ENCODE peak calls at places on chromosome 9, in five cellular contexts. T is AG09319, M is NCI-H510A, B is C1 segment of cervical spinal cord, Z is hippocampal formation. L is an unnamed sample.

GRCh38 chr9:105157178-105157583 is 87.3 kb upstream of the SLC44A1 start:
- DNase-seq in T (peak; percentile 64), M (no peak), B (peak; percentile 54), Z (peak; percentile 57), L (peak; percentile 32)

GRCh38 chr9:133703571-133704399 is 34.4 kb downstream of the SARDH start:
- DNase-seq in T (no peak), M (peak; percentile 82), B (no peak), Z (no peak), L (peak; percentile 10)

GRCh38 chr9:109886050-109886449 is 106.1 kb downstream of the PALM2AKAP2 start:
- DNase-seq in T (no peak), M (no peak), B (no peak), Z (no peak), L (no peak)

GRCh38 chr9:18490591-18491370 is 16.8 kb downstream of the ADAMTSL1 start:
- DNase-seq in T (peak; percentile 86), M (no peak), B (no peak), Z (no peak), L (no peak)

GRCh38 chr9:133103987-133104505 is 17.0 kb downstream of the RALGDS start:
- DNase-seq in T (no peak), M (no peak), B (no peak), Z (no peak), L (no peak)

GRCh38 chr9:129399301-129399990 is 221.4 kb upstream of the IER5L start:
- DNase-seq in T (no peak), M (no peak), B (no peak), Z (no peak), L (no peak)

GRCh38 chr9:73841018-73841417 is 656.1 kb upstream of the RORB start:
- DNase-seq in T (no peak), M (no peak), B (no peak), Z (no peak), L (no peak)

GRCh38 chr9:98801562-98801961 is 5.2 kb upstream of the ANKS6 start:
- DNase-seq in T (no peak), M (no peak), B (no peak), Z (no peak), L (no peak)

GRCh38 chr9:92122792-92123191 is 7.6 kb upstream of the SPTLC1 start:
- DNase-seq in T (no peak), M (no peak), B (no peak), Z (no peak), L (no peak)

GRCh38 chr9:32525506-32525905 is 490 bp downstream of the RIGI start:
- DNase-seq in T (no peak), M (no peak), B (no peak), Z (no peak), L (no peak)

GRCh38 chr9:2066312-2067273 is 51.4 kb downstream of the SMARCA2 start:
- DNase-seq in T (no peak), M (no peak), B (no peak), Z (no peak), L (no peak)

L was measured in WTC11.